ENCODE peak calls at places on chromosomes 11 and 22, in eight cellular contexts. One of them, this sample, is unnamed.

GRCh38 chr11:294795-295194 is 4.5 kb downstream of the IFITM5 start:
- DNase-seq in A549: no peak
- DNase-seq in aorta: peak
- DNase-seq in CD8-positive, alpha-beta memory T cell: no peak
- DNase-seq in heart left ventricle: peak
- DNase-seq in mesendoderm: no peak
- DNase-seq in HFF-Myc: no peak
- DNase-seq in cardiac muscle cell: no peak
- DNase-seq in this sample: no peak

GRCh38 chr11:46410021-46410420 is 18.4 kb upstream of the CHRM4 start:
- DNase-seq in A549: peak
- DNase-seq in aorta: no peak
- DNase-seq in CD8-positive, alpha-beta memory T cell: no peak
- DNase-seq in heart left ventricle: no peak
- DNase-seq in mesendoderm: peak
- DNase-seq in HFF-Myc: no peak
- DNase-seq in cardiac muscle cell: no peak
- DNase-seq in this sample: no peak

GRCh38 chr11:57735655-57736298 is 5.5 kb upstream of the SELENOH start:
- DNase-seq in A549: no peak
- DNase-seq in aorta: no peak
- DNase-seq in CD8-positive, alpha-beta memory T cell: no peak
- DNase-seq in heart left ventricle: no peak
- DNase-seq in mesendoderm: peak
- DNase-seq in HFF-Myc: no peak
- DNase-seq in cardiac muscle cell: peak
- DNase-seq in this sample: no peak

GRCh38 chr11:47148903-47149535 is 27.7 kb downstream of the ARFGAP2 start:
- DNase-seq in A549: no peak
- DNase-seq in aorta: peak
- DNase-seq in CD8-positive, alpha-beta memory T cell: no peak
- DNase-seq in heart left ventricle: no peak
- DNase-seq in mesendoderm: peak
- DNase-seq in HFF-Myc: peak
- DNase-seq in cardiac muscle cell: no peak
- DNase-seq in this sample: no peak

GRCh38 chr11:130485983-130486970 is 37.8 kb downstream of the ADAMTS15 start:
- DNase-seq in A549: no peak
- DNase-seq in aorta: no peak
- DNase-seq in CD8-positive, alpha-beta memory T cell: no peak
- DNase-seq in heart left ventricle: no peak
- DNase-seq in mesendoderm: no peak
- DNase-seq in HFF-Myc: no peak
- DNase-seq in cardiac muscle cell: no peak
- DNase-seq in this sample: no peak

GRCh38 chr11:57336111-57336666 is 497 bp upstream of the SSRP1 start:
- DNase-seq in A549: no peak
- DNase-seq in aorta: no peak
- DNase-seq in CD8-positive, alpha-beta memory T cell: no peak
- DNase-seq in heart left ventricle: no peak
- DNase-seq in mesendoderm: no peak
- DNase-seq in HFF-Myc: no peak
- DNase-seq in cardiac muscle cell: no peak
- DNase-seq in this sample: no peak

GRCh38 chr11:96228472-96228871 is 114.5 kb downstream of the MAML2 start:
- DNase-seq in A549: peak
- DNase-seq in aorta: peak
- DNase-seq in CD8-positive, alpha-beta memory T cell: no peak
- DNase-seq in heart left ventricle: peak
- DNase-seq in mesendoderm: peak
- DNase-seq in HFF-Myc: peak
- DNase-seq in cardiac muscle cell: no peak
- DNase-seq in this sample: peak

GRCh38 chr22:17368727-17369552 is at the start of gene CECR2:
- DNase-seq in A549: peak
- DNase-seq in aorta: no peak
- DNase-seq in CD8-positive, alpha-beta memory T cell: no peak
- DNase-seq in heart left ventricle: peak
- DNase-seq in mesendoderm: peak
- DNase-seq in HFF-Myc: no peak
- DNase-seq in cardiac muscle cell: peak
- DNase-seq in this sample: no peak

GRCh38 chr11:1826552-1827094 is 8.2 kb upstream of the SYT8 start:
- DNase-seq in A549: peak
- DNase-seq in aorta: peak
- DNase-seq in CD8-positive, alpha-beta memory T cell: no peak
- DNase-seq in heart left ventricle: no peak
- DNase-seq in mesendoderm: peak
- DNase-seq in HFF-Myc: no peak
- DNase-seq in cardiac muscle cell: no peak
- DNase-seq in this sample: peak

GRCh38 chr11:102286292-102286691 is 31.0 kb upstream of the BIRC3 start:
- DNase-seq in A549: no peak
- DNase-seq in aorta: no peak
- DNase-seq in CD8-positive, alpha-beta memory T cell: no peak
- DNase-seq in heart left ventricle: no peak
- DNase-seq in mesendoderm: no peak
- DNase-seq in HFF-Myc: no peak
- DNase-seq in cardiac muscle cell: no peak
- DNase-seq in this sample: no peak

GRCh38 chr11:97361812-97362378 is 972.1 kb downstream of the JRKL start:
- DNase-seq in A549: no peak
- DNase-seq in aorta: no peak
- DNase-seq in CD8-positive, alpha-beta memory T cell: no peak
- DNase-seq in heart left ventricle: no peak
- DNase-seq in mesendoderm: no peak
- DNase-seq in HFF-Myc: no peak
- DNase-seq in cardiac muscle cell: no peak
- DNase-seq in this sample: peak

GRCh38 chr11:3866836-3867208 is 11.4 kb downstream of the STIM1 start:
- DNase-seq in A549: no peak
- DNase-seq in aorta: no peak
- DNase-seq in CD8-positive, alpha-beta memory T cell: no peak
- DNase-seq in heart left ventricle: no peak
- DNase-seq in mesendoderm: no peak
- DNase-seq in HFF-Myc: no peak
- DNase-seq in cardiac muscle cell: no peak
- DNase-seq in this sample: no peak
- H3K4me3 ChIP-seq in A549: no peak
- H3K4me3 ChIP-seq in aorta: no peak
- H3K4me3 ChIP-seq in CD8-positive, alpha-beta memory T cell: peak
- H3K4me3 ChIP-seq in heart left ventricle: no peak
- H3K4me3 ChIP-seq in mesendoderm: no peak
- H3K4me3 ChIP-seq in HFF-Myc: no peak
- H3K4me3 ChIP-seq in cardiac muscle cell: no peak
- H3K4me3 ChIP-seq in this sample: no peak

DNA sequence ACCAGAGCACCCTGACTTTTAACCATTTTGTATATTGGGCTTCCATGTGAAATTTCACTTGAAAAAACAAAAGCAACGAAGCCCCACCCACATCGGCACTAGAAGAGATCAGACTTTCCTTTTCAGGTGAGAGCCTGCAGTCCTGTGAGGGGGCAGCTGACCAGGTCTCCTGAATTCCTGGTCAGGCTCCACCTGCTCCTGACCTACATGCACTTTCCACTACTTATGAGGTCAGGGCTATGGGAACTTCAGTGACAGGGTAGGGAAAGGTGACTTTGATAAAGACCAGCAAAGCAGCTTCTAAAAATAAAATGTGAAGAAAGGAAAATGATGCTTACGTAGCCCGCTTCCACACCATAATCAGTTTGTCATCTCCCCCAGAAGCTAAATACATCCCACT is 24.7 kb downstream of the HIRA start:
- DNase-seq in A549: no peak
- DNase-seq in aorta: no peak
- DNase-seq in CD8-positive, alpha-beta memory T cell: no peak
- DNase-seq in heart left ventricle: no peak
- DNase-seq in mesendoderm: no peak
- DNase-seq in HFF-Myc: no peak
- DNase-seq in cardiac muscle cell: peak
- DNase-seq in this sample: no peak
- H3K4me3 ChIP-seq in A549: no peak
- H3K4me3 ChIP-seq in aorta: no peak
- H3K4me3 ChIP-seq in CD8-positive, alpha-beta memory T cell: no peak
- H3K4me3 ChIP-seq in heart left ventricle: no peak
- H3K4me3 ChIP-seq in mesendoderm: no peak
- H3K4me3 ChIP-seq in HFF-Myc: no peak
- H3K4me3 ChIP-seq in cardiac muscle cell: no peak
- H3K4me3 ChIP-seq in this sample: no peak

DNA sequence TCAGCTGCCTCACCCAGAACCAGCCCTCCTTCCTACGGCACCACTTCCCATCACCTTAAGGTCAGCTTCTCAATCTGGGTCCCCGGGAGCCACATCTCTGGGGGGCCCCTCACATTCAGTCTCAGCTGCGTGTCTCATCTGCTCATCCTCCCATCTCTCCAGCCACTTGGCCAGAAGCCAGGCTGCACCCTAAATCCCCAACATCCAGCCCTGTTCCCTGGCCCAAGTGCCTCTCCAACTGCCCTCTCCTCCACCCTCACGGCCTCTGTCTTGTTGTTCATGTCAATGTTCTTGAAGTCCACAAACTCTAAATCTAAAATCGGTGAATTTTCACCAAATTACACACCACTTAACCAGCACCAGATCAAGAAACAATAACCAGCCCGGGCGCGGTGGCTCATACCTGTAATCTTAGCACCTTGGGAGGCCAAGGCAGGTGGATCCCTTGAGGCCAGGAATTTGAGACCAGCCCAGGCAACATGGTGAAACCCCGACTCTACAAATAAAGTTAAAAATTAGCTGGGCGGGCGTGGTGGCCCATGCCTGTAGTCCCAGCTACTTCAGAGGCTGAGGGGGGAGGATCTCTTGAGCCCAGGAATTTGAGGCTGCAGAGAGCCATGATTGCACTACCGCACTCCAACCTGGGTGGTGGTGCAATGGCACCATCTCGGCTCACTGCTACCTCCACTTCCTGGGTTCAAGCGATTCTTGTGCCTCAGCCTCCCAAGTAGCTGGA is 33.7 kb downstream of the A4GALT start:
- DNase-seq in A549: no peak
- DNase-seq in aorta: no peak
- DNase-seq in CD8-positive, alpha-beta memory T cell: no peak
- DNase-seq in heart left ventricle: no peak
- DNase-seq in mesendoderm: no peak
- DNase-seq in HFF-Myc: no peak
- DNase-seq in cardiac muscle cell: no peak
- DNase-seq in this sample: no peak
- H3K4me3 ChIP-seq in A549: no peak
- H3K4me3 ChIP-seq in aorta: no peak
- H3K4me3 ChIP-seq in CD8-positive, alpha-beta memory T cell: no peak
- H3K4me3 ChIP-seq in heart left ventricle: no peak
- H3K4me3 ChIP-seq in mesendoderm: no peak
- H3K4me3 ChIP-seq in HFF-Myc: no peak
- H3K4me3 ChIP-seq in cardiac muscle cell: no peak
- H3K4me3 ChIP-seq in this sample: no peak

GRCh38 chr22:43925433-43926348 is 2.1 kb downstream of the PNPLA3 start:
- DNase-seq in A549: no peak
- DNase-seq in aorta: no peak
- DNase-seq in CD8-positive, alpha-beta memory T cell: no peak
- DNase-seq in heart left ventricle: no peak
- DNase-seq in mesendoderm: peak
- DNase-seq in HFF-Myc: no peak
- DNase-seq in cardiac muscle cell: no peak
- DNase-seq in this sample: no peak
- H3K4me3 ChIP-seq in A549: no peak
- H3K4me3 ChIP-seq in aorta: no peak
- H3K4me3 ChIP-seq in CD8-positive, alpha-beta memory T cell: no peak
- H3K4me3 ChIP-seq in heart left ventricle: no peak
- H3K4me3 ChIP-seq in mesendoderm: no peak
- H3K4me3 ChIP-seq in HFF-Myc: peak
- H3K4me3 ChIP-seq in cardiac muscle cell: no peak
- H3K4me3 ChIP-seq in this sample: peak

DNA sequence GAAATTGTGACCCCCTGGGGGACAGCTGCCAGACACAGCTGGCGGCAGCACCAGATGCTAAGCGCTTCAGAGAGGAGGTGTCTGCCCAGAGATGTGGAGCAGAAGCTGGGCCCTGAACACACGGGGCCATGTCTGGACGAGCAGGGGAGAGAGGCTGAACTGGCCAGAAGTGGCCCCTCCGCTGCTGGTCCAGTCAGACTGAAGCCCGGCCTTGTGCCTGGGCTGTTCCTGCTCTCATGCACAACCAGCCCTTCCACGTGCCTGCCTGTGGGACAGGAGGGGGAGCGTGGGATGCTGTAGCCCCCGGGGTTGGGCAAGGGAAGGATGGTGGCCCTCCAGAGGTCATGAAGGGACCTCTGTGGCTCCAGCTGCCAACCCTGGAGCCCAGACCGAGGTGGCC is 1.8 kb downstream of the ADM2 start:
- DNase-seq in A549: no peak
- DNase-seq in aorta: no peak
- DNase-seq in CD8-positive, alpha-beta memory T cell: no peak
- DNase-seq in heart left ventricle: no peak
- DNase-seq in mesendoderm: no peak
- DNase-seq in HFF-Myc: no peak
- DNase-seq in cardiac muscle cell: no peak
- DNase-seq in this sample: no peak
- H3K4me3 ChIP-seq in A549: no peak
- H3K4me3 ChIP-seq in aorta: no peak
- H3K4me3 ChIP-seq in CD8-positive, alpha-beta memory T cell: no peak
- H3K4me3 ChIP-seq in heart left ventricle: no peak
- H3K4me3 ChIP-seq in mesendoderm: no peak
- H3K4me3 ChIP-seq in HFF-Myc: no peak
- H3K4me3 ChIP-seq in cardiac muscle cell: no peak
- H3K4me3 ChIP-seq in this sample: no peak

GRCh38 chr11:8745431-8745986 is 62.9 kb downstream of the RPL27A start:
- DNase-seq in A549: no peak
- DNase-seq in aorta: no peak
- DNase-seq in CD8-positive, alpha-beta memory T cell: no peak
- DNase-seq in heart left ventricle: no peak
- DNase-seq in mesendoderm: peak
- DNase-seq in HFF-Myc: no peak
- DNase-seq in cardiac muscle cell: no peak
- DNase-seq in this sample: no peak

GRCh38 chr11:8747173-8747572 is 64.6 kb downstream of the RPL27A start:
- DNase-seq in A549: no peak
- DNase-seq in aorta: no peak
- DNase-seq in CD8-positive, alpha-beta memory T cell: no peak
- DNase-seq in heart left ventricle: no peak
- DNase-seq in mesendoderm: no peak
- DNase-seq in HFF-Myc: no peak
- DNase-seq in cardiac muscle cell: no peak
- DNase-seq in this sample: no peak

GRCh38 chr11:8744423-8744822 is 61.8 kb downstream of the RPL27A start:
- DNase-seq in A549: no peak
- DNase-seq in aorta: no peak
- DNase-seq in CD8-positive, alpha-beta memory T cell: no peak
- DNase-seq in heart left ventricle: no peak
- DNase-seq in mesendoderm: no peak
- DNase-seq in HFF-Myc: no peak
- DNase-seq in cardiac muscle cell: no peak
- DNase-seq in this sample: no peak

GRCh38 chr11:8748317-8748716 is 65.7 kb downstream of the RPL27A start:
- DNase-seq in A549: no peak
- DNase-seq in aorta: no peak
- DNase-seq in CD8-positive, alpha-beta memory T cell: no peak
- DNase-seq in heart left ventricle: no peak
- DNase-seq in mesendoderm: no peak
- DNase-seq in HFF-Myc: no peak
- DNase-seq in cardiac muscle cell: no peak
- DNase-seq in this sample: no peak

GRCh38 chr11:8746575-8746974 is 64.0 kb downstream of the RPL27A start:
- DNase-seq in A549: no peak
- DNase-seq in aorta: no peak
- DNase-seq in CD8-positive, alpha-beta memory T cell: no peak
- DNase-seq in heart left ventricle: no peak
- DNase-seq in mesendoderm: no peak
- DNase-seq in HFF-Myc: no peak
- DNase-seq in cardiac muscle cell: no peak
- DNase-seq in this sample: no peak
- H3K4me3 ChIP-seq in A549: no peak
- H3K4me3 ChIP-seq in aorta: no peak
- H3K4me3 ChIP-seq in CD8-positive, alpha-beta memory T cell: no peak
- H3K4me3 ChIP-seq in heart left ventricle: no peak
- H3K4me3 ChIP-seq in mesendoderm: no peak
- H3K4me3 ChIP-seq in HFF-Myc: no peak
- H3K4me3 ChIP-seq in cardiac muscle cell: no peak
- H3K4me3 ChIP-seq in this sample: no peak

This sample was measured in skeletal muscle cell.